ENCODE peak calls at places on chromosomes 3 and 15, in eight cellular contexts. One of them, this sample, is unnamed.

GRCh38 chr3:174540081-174540480 is 319.1 kb upstream of the NAALADL2 start:
- DNase-seq in glutamatergic neuron: no peak
- DNase-seq in D721Med: no peak
- DNase-seq in progenitor cell of endocrine pancreas: no peak
- DNase-seq in stimulated activated CD8-positive, alpha-beta memory T cell treated with anti-CD3 and anti-CD28 coated beads, Interleukin-4, amount 100 ng/mL, for 1 hour: no peak
- DNase-seq in AG04450: no peak
- DNase-seq in fibroblast of mammary gland: no peak
- DNase-seq in GM13977: no peak
- DNase-seq in this sample: no peak

GRCh38 chr3:11565072-11565471 is 78.6 kb downstream of the VGLL4 start:
- DNase-seq in AG04450: no peak
- DNase-seq in GM13977: no peak
- DNase-seq in D721Med: no peak
- DNase-seq in progenitor cell of endocrine pancreas: no peak
- DNase-seq in fibroblast of mammary gland: no peak
- DNase-seq in stimulated activated CD8-positive, alpha-beta memory T cell treated with anti-CD3 and anti-CD28 coated beads, Interleukin-4, amount 100 ng/mL, for 1 hour: no peak
- DNase-seq in glutamatergic neuron: no peak
- DNase-seq in this sample: no peak

GRCh38 chr15:36501063-36501678 is 78.3 kb upstream of the CDIN1 start:
- DNase-seq in fibroblast of mammary gland: peak; percentile 84
- DNase-seq in progenitor cell of endocrine pancreas: no peak
- DNase-seq in GM13977: peak; percentile 42
- DNase-seq in AG04450: peak; percentile 33
- DNase-seq in stimulated activated CD8-positive, alpha-beta memory T cell treated with anti-CD3 and anti-CD28 coated beads, Interleukin-4, amount 100 ng/mL, for 1 hour: no peak
- DNase-seq in glutamatergic neuron: no peak
- DNase-seq in D721Med: no peak
- DNase-seq in this sample: peak; percentile 76

GRCh38 chr15:22813844-22814243 is 24.6 kb upstream of the NIPA2 start:
- DNase-seq in D721Med: no peak
- DNase-seq in progenitor cell of endocrine pancreas: no peak
- DNase-seq in AG04450: no peak
- DNase-seq in stimulated activated CD8-positive, alpha-beta memory T cell treated with anti-CD3 and anti-CD28 coated beads, Interleukin-4, amount 100 ng/mL, for 1 hour: no peak
- DNase-seq in fibroblast of mammary gland: no peak
- DNase-seq in glutamatergic neuron: no peak
- DNase-seq in GM13977: no peak
- DNase-seq in this sample: no peak

GRCh38 chr15:66290518-66290917 is 2.9 kb upstream of the DIS3L start:
- DNase-seq in fibroblast of mammary gland: no peak
- DNase-seq in glutamatergic neuron: no peak
- DNase-seq in stimulated activated CD8-positive, alpha-beta memory T cell treated with anti-CD3 and anti-CD28 coated beads, Interleukin-4, amount 100 ng/mL, for 1 hour: no peak
- DNase-seq in AG04450: no peak
- DNase-seq in progenitor cell of endocrine pancreas: no peak
- DNase-seq in GM13977: no peak
- DNase-seq in D721Med: no peak
- DNase-seq in this sample: no peak

GRCh38 chr15:90142216-90143175 is 40.2 kb upstream of the IDH2 start:
- DNase-seq in stimulated activated CD8-positive, alpha-beta memory T cell treated with anti-CD3 and anti-CD28 coated beads, Interleukin-4, amount 100 ng/mL, for 1 hour: no peak
- DNase-seq in fibroblast of mammary gland: no peak
- DNase-seq in progenitor cell of endocrine pancreas: no peak
- DNase-seq in GM13977: no peak
- DNase-seq in AG04450: no peak
- DNase-seq in glutamatergic neuron: no peak
- DNase-seq in D721Med: no peak
- DNase-seq in this sample: no peak

GRCh38 chr3:111548060-111548459 is 6.1 kb downstream of the CD96 start:
- DNase-seq in D721Med: no peak
- DNase-seq in glutamatergic neuron: no peak
- DNase-seq in GM13977: no peak
- DNase-seq in stimulated activated CD8-positive, alpha-beta memory T cell treated with anti-CD3 and anti-CD28 coated beads, Interleukin-4, amount 100 ng/mL, for 1 hour: no peak
- DNase-seq in AG04450: no peak
- DNase-seq in fibroblast of mammary gland: peak; percentile 7
- DNase-seq in progenitor cell of endocrine pancreas: no peak
- DNase-seq in this sample: no peak

GRCh38 chr3:72185549-72186484 is 400.9 kb upstream of the PROK2 start:
- DNase-seq in fibroblast of mammary gland: peak; percentile 93
- DNase-seq in stimulated activated CD8-positive, alpha-beta memory T cell treated with anti-CD3 and anti-CD28 coated beads, Interleukin-4, amount 100 ng/mL, for 1 hour: no peak
- DNase-seq in glutamatergic neuron: peak; percentile 32
- DNase-seq in GM13977: no peak
- DNase-seq in AG04450: peak; percentile 11
- DNase-seq in D721Med: no peak
- DNase-seq in progenitor cell of endocrine pancreas: no peak
- DNase-seq in this sample: peak; percentile 83

GRCh38 chr3:142501004-142501926 is 53.4 kb upstream of the XRN1 start:
- DNase-seq in D721Med: no peak
- DNase-seq in GM13977: no peak
- DNase-seq in fibroblast of mammary gland: peak; percentile 86
- DNase-seq in progenitor cell of endocrine pancreas: no peak
- DNase-seq in glutamatergic neuron: no peak
- DNase-seq in stimulated activated CD8-positive, alpha-beta memory T cell treated with anti-CD3 and anti-CD28 coated beads, Interleukin-4, amount 100 ng/mL, for 1 hour: no peak
- DNase-seq in AG04450: peak; percentile 51
- DNase-seq in this sample: peak; percentile 24

GRCh38 chr3:99625643-99626414 is 12.6 kb upstream of the COL8A1 start:
- DNase-seq in progenitor cell of endocrine pancreas: no peak
- DNase-seq in stimulated activated CD8-positive, alpha-beta memory T cell treated with anti-CD3 and anti-CD28 coated beads, Interleukin-4, amount 100 ng/mL, for 1 hour: no peak
- DNase-seq in D721Med: no peak
- DNase-seq in glutamatergic neuron: no peak
- DNase-seq in GM13977: no peak
- DNase-seq in fibroblast of mammary gland: peak; percentile 80
- DNase-seq in AG04450: peak; percentile 46
- DNase-seq in this sample: no peak

This sample was measured in Daoy.